ENCODE peak calls at places on chromosomes 4 and X, in four cellular contexts. T, G, O and I are unnamed samples.

GRCh38 chr4:5444918-5445517 is 263.3 kb downstream of the EVC2 start:
- DNase-seq in T (no peak), G (no peak), O (no peak), I (no peak)

GRCh38 chr4:2045518-2045951 is 13.6 kb upstream of the NAT8L start:
- DNase-seq in T (no peak), G (no peak), O (no peak), I (no peak)

GRCh38 chr4:183360161-183360919 is 38.1 kb upstream of the CLDN24 start:
- DNase-seq in T (no peak), G (no peak), O (no peak), I (no peak)

GRCh38 chr4:7144374-7145290 is 47.7 kb upstream of the SORCS2 start:
- DNase-seq in T (no peak), G (no peak), O (no peak), I (no peak)

GRCh38 chr4:73661646-73662119 is 41.4 kb upstream of the RASSF6 start:
- DNase-seq in T (no peak), G (no peak), O (peak), I (no peak)

GRCh38 chrX:82813671-82814078 is 694.4 kb upstream of the POU3F4 start:
- DNase-seq in T (no peak), G (no peak), O (peak), I (peak)

GRCh38 chr4:122914938-122915337 is 7.5 kb downstream of the NUDT6 start:
- DNase-seq in T (no peak), G (no peak), O (no peak), I (no peak)

GRCh38 chrX:49175435-49175834 is 3.7 kb downstream of the PLP2 start:
- DNase-seq in T (no peak), G (no peak), O (no peak), I (no peak)

GRCh38 chrX:66676413-66676812 is 37.5 kb upstream of the EDA2R start:
- DNase-seq in T (no peak), G (no peak), O (peak), I (no peak)

GRCh38 chr4:25131925-25132324 is 28.3 kb downstream of the SEPSECS start:
- DNase-seq in T (no peak), G (no peak), O (no peak), I (no peak)

GRCh38 chr4:81919238-81919637 is 447.5 kb upstream of the RASGEF1B start:
- DNase-seq in T (peak), G (no peak), O (no peak), I (peak)

GRCh38 chr4:165844151-165844550 is 28.9 kb upstream of the TLL1 start:
- DNase-seq in T (no peak), G (no peak), O (no peak), I (no peak)

GRCh38 chr4:122224348-122224747 is 72.2 kb downstream of the BLTP1 start:
- DNase-seq in T (peak), G (no peak), O (no peak), I (no peak)

GRCh38 chr4:108991929-108992328 is 229.1 kb upstream of the ETNPPL start:
- DNase-seq in T (no peak), G (no peak), O (peak), I (no peak)

GRCh38 chr4:2797188-2797544 is 4.3 kb downstream of the SH3BP2 start:
- DNase-seq in T (peak), G (no peak), O (no peak), I (peak)

GRCh38 chrX:70479197-70479969 is 34.7 kb downstream of the DLG3 start:
- DNase-seq in T (peak), G (no peak), O (peak), I (no peak)

GRCh38 chrX:130085551-130085986 is 24.7 kb downstream of the ELF4 start:
- DNase-seq in T (no peak), G (no peak), O (no peak), I (no peak)

GRCh38 chrX:37075892-37076595 is 67.9 kb downstream of the FAM47C start:
- DNase-seq in T (no peak), G (no peak), O (no peak), I (no peak)

GRCh38 chr4:76147454-76148141 is 599 bp downstream of the NUP54 start:
- DNase-seq in T (peak), G (no peak), O (peak), I (peak)

GRCh38 chr4:114116861-114117260 is 137.4 kb upstream of the ARSJ start:
- DNase-seq in T (no peak), G (no peak), O (no peak), I (no peak)

GRCh38 chrX:87299563-87300160 is 217.9 kb upstream of the KLHL4 start:
- DNase-seq in T (no peak), G (no peak), O (no peak), I (peak)

GRCh38 chr4:157521916-157522315 is 301.4 kb downstream of the GRIA2 start:
- DNase-seq in T (no peak), G (no peak), O (no peak), I (no peak)

GRCh38 chr4:4590496-4590895 is 48.6 kb upstream of the STX18 start:
- DNase-seq in T (no peak), G (no peak), O (peak), I (no peak)

GRCh38 chr4:78747328-78747946 is 28.7 kb upstream of the BMP2K start:
- DNase-seq in T (no peak), G (no peak), O (peak), I (no peak)

GRCh38 chr4:181525641-181526040 is 717.6 kb upstream of the TENM3 start:
- DNase-seq in T (no peak), G (no peak), O (no peak), I (no peak)

GRCh38 chr4:174423257-174423944 is 98.9 kb downstream of the HPGD start:
- DNase-seq in T (peak), G (no peak), O (peak), I (no peak)

GRCh38 chrX:153828723-153829548 is 1.4 kb downstream of the PDZD4 start:
- DNase-seq in T (no peak), G (no peak), O (no peak), I (no peak)

GRCh38 chrX:153829549-153829798 is 870 bp downstream of the PDZD4 start:
- DNase-seq in T (no peak), G (no peak), O (no peak), I (no peak)

GRCh38 chrX:153830632-153831434 is 489 bp upstream of the PDZD4 start:
- DNase-seq in T (no peak), G (no peak), O (no peak), I (no peak)

GRCh38 chrX:153831435-153832150 is 1.2 kb upstream of the PDZD4 start:
- DNase-seq in T (no peak), G (no peak), O (no peak), I (no peak)

DNA sequence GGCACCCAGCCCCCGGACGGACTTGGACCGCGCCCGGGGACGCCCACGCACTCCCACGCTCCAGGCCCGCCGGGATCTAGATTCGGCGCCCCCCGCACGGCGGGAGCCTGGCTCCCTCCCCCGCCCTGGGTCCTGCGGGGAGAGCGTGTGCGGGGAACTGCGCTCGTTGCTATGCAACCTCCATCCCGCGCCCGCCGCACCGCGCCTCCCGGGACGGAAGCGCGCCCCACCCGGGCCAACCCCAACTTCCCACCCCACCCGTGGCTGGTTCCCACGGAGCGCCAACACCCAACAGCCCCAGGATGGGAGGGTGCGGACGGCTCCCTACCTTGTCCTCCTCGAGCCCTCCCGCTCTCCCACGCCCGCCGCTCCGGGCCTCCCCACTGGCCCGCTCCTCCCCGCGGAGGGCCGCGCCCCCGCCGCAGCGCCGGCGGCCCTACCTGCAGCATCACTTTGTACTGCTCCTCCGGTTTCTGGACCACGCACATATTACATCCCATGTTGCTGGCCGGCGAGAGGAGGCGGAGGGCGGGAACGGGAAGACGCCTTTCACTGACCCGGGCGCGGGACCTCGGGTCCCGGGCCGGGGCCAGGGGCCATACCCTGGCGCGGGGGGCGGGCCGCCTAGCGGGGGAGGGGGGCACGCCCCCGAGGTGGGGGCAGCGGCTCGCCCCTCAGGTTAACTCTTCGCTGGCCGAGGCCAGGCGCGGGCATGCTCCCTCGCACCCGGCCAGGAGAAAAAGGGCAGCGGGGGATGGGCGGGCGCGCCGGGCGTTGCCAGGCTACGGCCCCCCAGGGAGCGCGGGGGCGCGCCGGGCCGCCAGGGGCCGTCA is at the start of gene PDZD4:
- DNase-seq in T (no peak), G (no peak), O (no peak), I (no peak)
- H3K4me3 ChIP-seq in T (no peak), G (peak), O (peak), I (peak)

GRCh38 chr4:128449251-128449650 is 161.6 kb upstream of the PGRMC2 start:
- DNase-seq in T (no peak), G (no peak), O (no peak), I (no peak)
- H3K4me3 ChIP-seq in T (no peak), G (no peak), O (no peak), I (no peak)

GRCh38 chr4:117324851-117325491 is 239.6 kb upstream of the TRAM1L1 start:
- DNase-seq in T (no peak), G (no peak), O (peak), I (peak)
- H3K4me3 ChIP-seq in T (no peak), G (no peak), O (no peak), I (no peak)

DNA sequence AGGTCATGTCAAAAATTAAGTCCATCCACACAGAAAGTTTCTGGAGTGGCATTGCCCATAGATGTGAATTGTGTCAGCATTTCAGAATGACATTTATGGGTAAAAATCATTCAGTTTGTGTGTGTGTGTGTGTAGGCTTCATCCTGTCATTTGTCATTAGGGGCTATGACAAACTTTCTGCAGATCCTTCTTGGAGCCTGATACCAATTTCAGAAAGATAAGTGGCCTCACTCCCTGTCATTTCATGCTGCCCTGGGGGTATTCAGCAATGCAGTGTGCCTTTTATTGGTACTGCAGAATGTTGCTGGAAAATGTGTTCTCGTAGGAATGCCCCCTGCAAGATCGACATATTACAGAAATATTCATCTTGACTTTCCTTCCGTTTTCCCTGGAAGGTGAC is 659.7 kb downstream of the NLGN4X start:
- DNase-seq in T (no peak), G (no peak), O (no peak), I (no peak)
- H3K4me3 ChIP-seq in T (no peak), G (no peak), O (no peak), I (no peak)

GRCh38 chrX:10579018-10579752 is 41.2 kb downstream of the MID1 start:
- DNase-seq in T (no peak), G (no peak), O (peak), I (peak)
- H3K4me3 ChIP-seq in T (no peak), G (no peak), O (no peak), I (no peak)

DNA sequence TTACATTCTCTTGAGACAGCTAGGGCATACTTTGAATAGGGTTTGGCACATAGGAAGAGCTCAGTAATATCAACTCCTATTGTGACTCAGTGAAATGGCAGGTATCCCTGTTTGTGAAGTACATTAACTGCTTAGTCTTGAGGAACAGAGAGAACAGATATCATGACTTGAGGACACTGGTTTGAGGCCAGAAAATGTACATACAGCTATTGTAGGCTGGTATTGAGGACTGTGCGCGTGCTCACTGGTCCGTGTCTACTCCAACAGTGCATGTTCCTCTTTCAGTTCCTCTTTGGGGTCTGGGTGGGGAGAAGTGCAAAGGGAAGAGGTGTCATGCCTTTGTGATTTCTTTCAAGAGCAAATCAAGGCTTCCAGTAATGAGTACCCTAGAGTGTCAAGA is 34.6 kb upstream of the TBC1D9 start:
- DNase-seq in T (peak), G (no peak), O (peak), I (no peak)
- H3K4me3 ChIP-seq in T (no peak), G (no peak), O (no peak), I (no peak)

GRCh38 chrX:115504167-115504566 is 56.8 kb upstream of the PLS3 start:
- DNase-seq in T (no peak), G (no peak), O (no peak), I (no peak)

GRCh38 chrX:115503099-115503498 is 57.9 kb upstream of the PLS3 start:
- DNase-seq in T (no peak), G (no peak), O (no peak), I (peak)

GRCh38 chrX:115494133-115494532 is 66.8 kb upstream of the PLS3 start:
- DNase-seq in T (no peak), G (no peak), O (no peak), I (no peak)

DNA sequence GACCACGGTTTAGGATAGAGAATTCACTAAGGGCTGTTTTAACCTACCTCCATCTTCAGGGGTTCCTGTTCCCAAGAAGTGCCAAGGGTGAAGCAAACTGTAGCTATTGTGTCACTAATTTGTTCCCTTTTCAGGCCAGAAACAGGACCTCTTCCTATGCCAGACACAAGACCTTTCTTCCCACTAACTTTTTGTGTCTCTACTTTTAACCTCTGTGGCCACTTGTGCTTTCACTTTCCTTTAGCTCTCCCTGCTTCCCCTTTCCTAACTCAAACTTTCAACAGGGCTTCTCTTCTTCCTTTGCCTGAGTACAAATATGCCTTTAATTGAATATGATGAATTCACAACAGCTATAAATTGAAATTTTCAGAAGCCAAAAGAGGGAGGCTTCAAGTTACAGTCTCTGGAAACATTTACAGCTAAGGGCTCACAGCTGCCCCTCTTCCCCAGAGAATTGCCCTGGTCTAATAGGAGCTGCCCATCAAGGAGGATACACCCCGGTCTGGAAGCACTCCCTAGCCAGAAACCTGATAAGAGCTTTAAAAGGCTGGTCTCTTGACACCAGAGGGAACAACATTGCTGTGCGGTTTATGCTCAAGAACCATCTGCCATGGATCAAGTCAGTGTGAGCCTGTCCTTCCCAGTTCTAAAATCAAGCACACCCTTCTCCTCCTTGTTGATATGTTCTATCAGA is 61.7 kb upstream of the PLS3 start:
- DNase-seq in T (no peak), G (no peak), O (no peak), I (no peak)
- H3K4me3 ChIP-seq in T (no peak), G (no peak), O (no peak), I (no peak)